ENCODE peak calls at places on chromosomes 7 and 10, in five cellular contexts. One of them, this sample, is unnamed.

GRCh38 chr7:23852988-23853387 is 143.0 kb downstream of the STK31 start:
- DNase-seq in cardiac fibroblast: no peak
- DNase-seq in suprapubic skin: no peak
- DNase-seq in kidney: no peak
- DNase-seq in psoas muscle: no peak
- DNase-seq in this sample: no peak

GRCh38 chr7:41110186-41110585 is 592.7 kb downstream of the INHBA start:
- DNase-seq in suprapubic skin: no peak
- DNase-seq in kidney: no peak
- DNase-seq in cardiac fibroblast: no peak
- DNase-seq in psoas muscle: no peak
- DNase-seq in this sample: peak

GRCh38 chr10:43868952-43869351 is 220.3 kb upstream of the ZNF32 start:
- DNase-seq in suprapubic skin: no peak
- DNase-seq in cardiac fibroblast: no peak
- DNase-seq in psoas muscle: no peak
- DNase-seq in kidney: no peak
- DNase-seq in this sample: no peak

GRCh38 chr7:139709460-139709859 is 68.3 kb downstream of the HIPK2 start:
- DNase-seq in psoas muscle: no peak
- DNase-seq in cardiac fibroblast: peak
- DNase-seq in suprapubic skin: no peak
- DNase-seq in kidney: no peak
- DNase-seq in this sample: peak

GRCh38 chr7:113092762-113093161 is 6.1 kb upstream of the GPR85 start:
- DNase-seq in kidney: no peak
- DNase-seq in suprapubic skin: no peak
- DNase-seq in psoas muscle: no peak
- DNase-seq in cardiac fibroblast: no peak
- DNase-seq in this sample: no peak

GRCh38 chr7:65910237-65910636 is 37.4 kb downstream of the VKORC1L1 start:
- DNase-seq in kidney: no peak
- DNase-seq in suprapubic skin: no peak
- DNase-seq in cardiac fibroblast: peak
- DNase-seq in psoas muscle: no peak
- DNase-seq in this sample: peak

GRCh38 chr10:68586622-68587325 is 26.6 kb downstream of the TET1 start:
- DNase-seq in suprapubic skin: no peak
- DNase-seq in kidney: no peak
- DNase-seq in psoas muscle: no peak
- DNase-seq in cardiac fibroblast: no peak
- DNase-seq in this sample: peak

GRCh38 chr7:668139-668871 is 58.2 kb upstream of the DNAAF5 start:
- DNase-seq in cardiac fibroblast: peak
- DNase-seq in suprapubic skin: no peak
- DNase-seq in kidney: peak
- DNase-seq in psoas muscle: no peak
- DNase-seq in this sample: peak

GRCh38 chr10:95286707-95287106 is 4.1 kb downstream of the PDLIM1 start:
- DNase-seq in psoas muscle: no peak
- DNase-seq in cardiac fibroblast: no peak
- DNase-seq in suprapubic skin: no peak
- DNase-seq in kidney: no peak
- DNase-seq in this sample: no peak

GRCh38 chr7:42214063-42214679 is 22.8 kb downstream of the GLI3 start:
- DNase-seq in cardiac fibroblast: no peak
- DNase-seq in psoas muscle: no peak
- DNase-seq in kidney: no peak
- DNase-seq in suprapubic skin: no peak
- DNase-seq in this sample: no peak

GRCh38 chr7:122619664-122620063 is 79.3 kb downstream of the RNF133 start:
- DNase-seq in suprapubic skin: no peak
- DNase-seq in kidney: no peak
- DNase-seq in psoas muscle: no peak
- DNase-seq in cardiac fibroblast: no peak
- DNase-seq in this sample: no peak

GRCh38 chr7:31004393-31004792 is 40.6 kb downstream of the GHRHR start:
- DNase-seq in suprapubic skin: no peak
- DNase-seq in psoas muscle: no peak
- DNase-seq in cardiac fibroblast: no peak
- DNase-seq in kidney: no peak
- DNase-seq in this sample: no peak

GRCh38 chr10:127563718-127564553 is 14.8 kb downstream of the NPS start:
- DNase-seq in kidney: no peak
- DNase-seq in psoas muscle: peak
- DNase-seq in suprapubic skin: no peak
- DNase-seq in cardiac fibroblast: no peak
- DNase-seq in this sample: no peak

GRCh38 chr7:105149827-105150226 is 135.8 kb downstream of the KMT2E start:
- DNase-seq in cardiac fibroblast: peak
- DNase-seq in kidney: no peak
- DNase-seq in suprapubic skin: no peak
- DNase-seq in psoas muscle: no peak
- DNase-seq in this sample: peak

GRCh38 chr7:106609416-106609815 is 51.5 kb downstream of the CCDC71L start:
- DNase-seq in psoas muscle: no peak
- DNase-seq in cardiac fibroblast: peak
- DNase-seq in kidney: no peak
- DNase-seq in suprapubic skin: no peak
- DNase-seq in this sample: peak

GRCh38 chr10:119333146-119333792 is 125.9 kb downstream of the GRK5 start:
- DNase-seq in psoas muscle: no peak
- DNase-seq in suprapubic skin: no peak
- DNase-seq in kidney: no peak
- DNase-seq in cardiac fibroblast: no peak
- DNase-seq in this sample: peak
- TF ChIP-seq CTCF in psoas muscle: no peak
- TF ChIP-seq CTCF in suprapubic skin: no peak
- TF ChIP-seq CTCF in kidney: no peak
- TF ChIP-seq CTCF in cardiac fibroblast: no peak
- TF ChIP-seq CTCF in this sample: no peak

GRCh38 chr10:79243211-79244067 is 103.8 kb upstream of the PPIF start:
- DNase-seq in suprapubic skin: no peak
- DNase-seq in cardiac fibroblast: no peak
- DNase-seq in kidney: peak
- DNase-seq in psoas muscle: no peak
- DNase-seq in this sample: no peak

GRCh38 chr10:79241990-79242619 is 105.2 kb upstream of the PPIF start:
- DNase-seq in suprapubic skin: peak
- DNase-seq in cardiac fibroblast: peak
- DNase-seq in psoas muscle: peak
- DNase-seq in kidney: peak
- DNase-seq in this sample: peak

GRCh38 chr10:79239930-79240713 is 107.1 kb upstream of the PPIF start:
- DNase-seq in cardiac fibroblast: no peak
- DNase-seq in suprapubic skin: no peak
- DNase-seq in kidney: peak
- DNase-seq in psoas muscle: no peak
- DNase-seq in this sample: peak

GRCh38 chr10:79242620-79243152 is 104.6 kb upstream of the PPIF start:
- DNase-seq in cardiac fibroblast: peak
- DNase-seq in suprapubic skin: no peak
- DNase-seq in kidney: peak
- DNase-seq in psoas muscle: peak
- DNase-seq in this sample: peak

DNA sequence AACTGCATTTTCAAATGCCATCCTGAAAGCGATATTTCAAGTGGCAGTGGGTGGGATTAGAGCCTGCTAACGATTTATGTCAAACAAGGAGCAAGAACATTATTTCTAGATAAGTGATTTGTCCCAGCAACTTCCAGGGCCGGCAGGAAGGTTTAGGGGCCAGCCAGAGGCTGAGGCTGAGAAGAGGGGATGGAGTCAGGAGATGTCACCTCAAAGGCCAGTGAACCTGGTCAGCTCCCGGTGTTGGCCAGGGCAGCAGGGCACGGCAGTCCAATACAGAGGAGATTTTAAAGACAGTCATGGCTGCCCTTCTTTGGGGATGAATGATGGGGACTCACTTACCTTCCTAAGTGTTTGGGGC is 105.7 kb upstream of the PPIF start:
- DNase-seq in cardiac fibroblast: no peak
- DNase-seq in psoas muscle: no peak
- DNase-seq in suprapubic skin: no peak
- DNase-seq in kidney: peak
- DNase-seq in this sample: no peak
- H3K4me3 ChIP-seq in cardiac fibroblast: no peak
- H3K4me3 ChIP-seq in psoas muscle: peak
- H3K4me3 ChIP-seq in suprapubic skin: peak
- H3K4me3 ChIP-seq in kidney: no peak
- H3K4me3 ChIP-seq in this sample: peak

GRCh38 chr7:13988765-13989137 is 715 bp downstream of the ETV1 start:
- DNase-seq in suprapubic skin: no peak
- DNase-seq in kidney: no peak
- DNase-seq in psoas muscle: no peak
- DNase-seq in cardiac fibroblast: peak
- DNase-seq in this sample: peak
- TF ChIP-seq CTCF in suprapubic skin: no peak
- TF ChIP-seq CTCF in kidney: no peak
- TF ChIP-seq CTCF in psoas muscle: no peak
- TF ChIP-seq CTCF in cardiac fibroblast: no peak
- TF ChIP-seq CTCF in this sample: no peak

GRCh38 chr10:114683162-114683561 is 25.1 kb upstream of the ABLIM1 start:
- DNase-seq in cardiac fibroblast: no peak
- DNase-seq in kidney: no peak
- DNase-seq in suprapubic skin: no peak
- DNase-seq in psoas muscle: no peak
- DNase-seq in this sample: no peak

GRCh38 chr10:114683593-114683992 is 25.5 kb upstream of the ABLIM1 start:
- DNase-seq in psoas muscle: no peak
- DNase-seq in kidney: no peak
- DNase-seq in cardiac fibroblast: no peak
- DNase-seq in suprapubic skin: no peak
- DNase-seq in this sample: no peak

GRCh38 chr10:114684822-114685209 is 26.7 kb upstream of the ABLIM1 start:
- DNase-seq in psoas muscle: no peak
- DNase-seq in kidney: no peak
- DNase-seq in cardiac fibroblast: peak
- DNase-seq in suprapubic skin: no peak
- DNase-seq in this sample: peak

GRCh38 chr10:114685456-114685855 is 27.4 kb upstream of the ABLIM1 start:
- DNase-seq in cardiac fibroblast: no peak
- DNase-seq in suprapubic skin: no peak
- DNase-seq in psoas muscle: no peak
- DNase-seq in kidney: no peak
- DNase-seq in this sample: no peak

DNA sequence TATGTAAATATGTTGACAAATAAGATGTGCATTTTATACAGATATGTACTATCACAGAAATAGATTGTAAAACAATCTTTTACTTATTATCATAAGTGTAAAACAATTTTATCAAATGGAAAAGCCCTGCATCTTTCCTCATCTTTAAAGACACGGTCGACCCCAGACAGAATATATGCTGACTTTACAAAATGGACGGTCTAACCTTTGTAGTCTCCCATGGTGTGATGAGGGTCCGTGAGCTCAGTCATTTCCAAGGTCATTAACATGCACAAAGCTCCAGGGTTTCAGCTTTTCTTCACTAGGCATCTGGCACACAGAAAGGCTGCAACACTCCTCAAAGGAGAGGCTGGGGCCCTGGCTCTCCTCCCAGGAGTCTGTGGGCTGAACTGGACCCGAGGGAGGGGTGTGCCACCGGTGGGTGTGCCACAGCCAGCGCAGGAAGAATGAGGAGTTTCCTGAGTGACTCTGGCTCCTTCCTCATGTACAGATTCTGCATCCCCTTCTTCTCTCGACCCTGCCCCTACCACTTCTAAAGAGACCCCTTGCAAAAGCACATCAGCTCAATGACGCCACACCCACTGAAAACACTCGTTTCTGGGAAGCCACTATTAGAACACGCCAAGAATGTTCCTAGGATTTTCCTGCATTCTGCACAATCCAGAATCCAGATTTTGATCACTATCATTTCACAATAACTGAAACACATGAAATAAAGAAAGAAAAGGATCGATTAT is 26.2 kb upstream of the ABLIM1 start:
- DNase-seq in cardiac fibroblast: peak
- DNase-seq in kidney: peak
- DNase-seq in suprapubic skin: peak
- DNase-seq in psoas muscle: peak
- DNase-seq in this sample: peak
- H3K4me3 ChIP-seq in cardiac fibroblast: no peak
- H3K4me3 ChIP-seq in kidney: peak
- H3K4me3 ChIP-seq in suprapubic skin: peak
- H3K4me3 ChIP-seq in psoas muscle: peak
- H3K4me3 ChIP-seq in this sample: peak

DNA sequence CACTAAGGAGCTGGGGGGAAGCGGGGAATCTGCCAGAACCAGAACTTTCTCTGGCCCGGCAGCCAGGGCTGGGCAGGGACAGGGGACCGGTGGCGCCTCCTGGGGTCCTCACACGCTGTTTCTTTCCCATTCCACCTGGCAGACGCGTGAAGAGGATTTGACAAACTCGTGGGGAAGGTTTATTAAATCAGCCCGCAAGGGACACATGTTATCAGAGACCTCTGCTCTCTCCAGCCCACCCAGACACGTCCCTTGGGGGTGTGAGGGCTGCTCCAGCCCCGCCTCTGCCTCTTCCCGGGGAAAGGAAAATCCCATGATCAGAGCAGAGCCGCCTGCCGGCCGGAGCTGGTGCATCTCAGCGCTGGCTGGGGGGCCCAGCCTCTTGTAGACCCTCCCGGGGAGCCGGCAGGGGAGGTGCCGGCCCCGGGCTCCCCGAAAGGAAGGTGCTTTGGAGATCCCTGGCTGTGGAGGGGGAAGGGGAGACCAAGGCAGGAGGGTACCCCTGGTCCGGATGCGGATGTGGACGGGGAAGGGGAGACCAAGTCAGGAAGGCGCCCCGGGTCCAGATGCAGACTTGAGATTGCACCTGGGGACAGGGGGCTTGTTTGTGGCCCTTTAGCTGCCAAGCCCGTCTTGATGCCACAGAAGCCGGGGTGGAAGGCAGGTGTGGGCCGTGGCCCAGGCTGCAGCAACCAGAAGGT is 142.8 kb downstream of the ELFN1 start:
- DNase-seq in kidney: peak
- DNase-seq in suprapubic skin: no peak
- DNase-seq in cardiac fibroblast: no peak
- DNase-seq in psoas muscle: no peak
- DNase-seq in this sample: no peak
- TF ChIP-seq CTCF in kidney: no peak
- TF ChIP-seq CTCF in suprapubic skin: no peak
- TF ChIP-seq CTCF in cardiac fibroblast: peak
- TF ChIP-seq CTCF in psoas muscle: no peak
- TF ChIP-seq CTCF in this sample: peak

GRCh38 chr7:2296830-2297229 is 17.4 kb downstream of the SNX8 start:
- DNase-seq in suprapubic skin: no peak
- DNase-seq in kidney: no peak
- DNase-seq in psoas muscle: no peak
- DNase-seq in cardiac fibroblast: no peak
- DNase-seq in this sample: no peak
- H3K4me3 ChIP-seq in suprapubic skin: no peak
- H3K4me3 ChIP-seq in kidney: no peak
- H3K4me3 ChIP-seq in psoas muscle: no peak
- H3K4me3 ChIP-seq in cardiac fibroblast: no peak
- H3K4me3 ChIP-seq in this sample: no peak

DNA sequence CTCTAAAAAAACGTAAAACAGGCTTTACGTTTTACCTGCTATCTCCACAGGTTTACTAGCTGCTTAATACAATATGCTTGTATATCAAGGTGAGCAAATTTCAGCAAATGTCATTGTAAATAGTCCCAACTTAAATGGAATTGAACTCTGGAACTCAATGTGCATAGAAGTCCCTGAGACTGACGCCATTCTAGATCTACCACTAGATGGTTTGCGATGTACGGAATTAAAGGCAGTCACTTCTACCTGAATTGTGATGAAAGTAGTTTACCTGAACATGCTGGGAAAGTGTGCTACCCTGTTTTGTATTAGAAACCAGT is 837 bp upstream of the SNX13 start:
- DNase-seq in cardiac fibroblast: peak
- DNase-seq in kidney: no peak
- DNase-seq in psoas muscle: no peak
- DNase-seq in suprapubic skin: no peak
- DNase-seq in this sample: no peak
- TF ChIP-seq CTCF in cardiac fibroblast: no peak
- TF ChIP-seq CTCF in kidney: no peak
- TF ChIP-seq CTCF in psoas muscle: no peak
- TF ChIP-seq CTCF in suprapubic skin: no peak
- TF ChIP-seq CTCF in this sample: no peak

This sample was measured in fibroblast of villous mesenchyme.